ENCODE peak calls at places on chromosomes 1 and 21, in five cellular contexts. H, F, A, J and B are unnamed samples.

GRCh38 chr1:72283204-72284083 is 1.1 kb upstream of the NEGR1 start:
- DNase-seq in F (peak), J (peak), H (no peak), A (peak), B (no peak)

GRCh38 chr1:79041666-79042065 is 35.1 kb upstream of the ADGRL4 start:
- DNase-seq in H (no peak), A (no peak), J (peak), F (no peak), B (no peak)

GRCh38 chr21:46145159-46145839 is 10.1 kb downstream of the FTCD start:
- DNase-seq in F (no peak), J (no peak), A (no peak), H (no peak), B (no peak)

GRCh38 chr1:45679123-45679522 is 7.2 kb downstream of the GPBP1L1 start:
- DNase-seq in A (no peak), J (peak), H (no peak), F (no peak), B (no peak)

GRCh38 chr1:27569506-27570382 is 34.2 kb downstream of the AHDC1 start:
- DNase-seq in H (no peak), A (no peak), J (no peak), F (no peak), B (no peak)

GRCh38 chr1:188825471-188825870 is 1652.2 kb downstream of the BRINP3 start:
- DNase-seq in A (no peak), F (no peak), H (no peak), J (no peak), B (no peak)

GRCh38 chr1:6795661-6796060 is 10.4 kb downstream of the CAMTA1 start:
- DNase-seq in A (no peak), H (no peak), J (peak), F (no peak), B (no peak)

GRCh38 chr21:44052830-44053226 is 40.7 kb downstream of the TRAPPC10 start:
- DNase-seq in F (no peak), A (no peak), H (no peak), J (no peak), B (no peak)

GRCh38 chr1:245060684-245061374 is 94.0 kb upstream of the KIF26B start:
- DNase-seq in J (peak), H (no peak), A (no peak), F (no peak), B (no peak)

GRCh38 chr1:202214089-202214843 is 20.7 kb downstream of the LGR6 start:
- DNase-seq in H (no peak), A (no peak), J (no peak), F (no peak), B (no peak)

GRCh38 chr1:167221126-167221803 is 579 bp downstream of the POU2F1 start:
- DNase-seq in H (no peak), F (no peak), A (peak), J (no peak), B (no peak)

GRCh38 chr1:1033009-1033587 is 13.2 kb downstream of the AGRN start:
- DNase-seq in F (peak), H (peak), J (peak), A (peak), B (peak)

GRCh38 chr1:115211071-115211745 is 121.9 kb upstream of the TSPAN2 start:
- DNase-seq in F (no peak), H (no peak), J (peak), A (no peak), B (no peak)

GRCh38 chr1:228089520-228090380 is 7.2 kb downstream of the ARF1 start:
- DNase-seq in J (no peak), H (no peak), F (no peak), A (peak), B (no peak)

GRCh38 chr21:42006765-42007164 is 3.4 kb downstream of the ZBTB21 start:
- DNase-seq in J (no peak), H (no peak), A (no peak), F (no peak), B (no peak)

GRCh38 chr1:25701030-25701785 is 84.6 kb downstream of the MAN1C1 start:
- DNase-seq in H (no peak), F (no peak), A (no peak), J (no peak), B (no peak)

GRCh38 chr1:74835046-74835445 is 102.1 kb downstream of the TYW3 start:
- DNase-seq in F (no peak), J (no peak), A (no peak), H (no peak), B (no peak)

GRCh38 chr1:226736908-226737818 is 1.9 kb downstream of the ITPKB start:
- DNase-seq in J (peak), H (no peak), A (peak), F (peak), B (no peak)

GRCh38 chr1:87451229-87451900 is 122.7 kb downstream of the LMO4 start:
- DNase-seq in J (peak), H (no peak), F (no peak), A (no peak), B (no peak)

GRCh38 chr1:15765495-15766194 is 7.0 kb downstream of the FBLIM1 start:
- DNase-seq in H (no peak), F (no peak), J (peak), A (no peak), B (no peak)

GRCh38 chr1:241985787-241986186 is 13.1 kb downstream of the MAP1LC3C start:
- DNase-seq in A (no peak), H (no peak), J (peak), F (no peak), B (no peak)

GRCh38 chr1:27994060-27994459 is 34.3 kb downstream of the XKR8 start:
- DNase-seq in J (no peak), A (no peak), F (no peak), H (no peak), B (no peak)

GRCh38 chr1:25820247-25821111 is 725 bp downstream of the MTFR1L start:
- DNase-seq in A (peak), J (peak), H (peak), F (no peak), B (peak)

GRCh38 chr21:41916888-41917433 is 36.9 kb downstream of the C2CD2 start:
- DNase-seq in F (no peak), A (no peak), H (no peak), J (no peak), B (no peak)

GRCh38 chr1:147717051-147717705 is 43.2 kb downstream of the GJA5 start:
- DNase-seq in A (no peak), H (no peak), J (no peak), F (no peak), B (no peak)

GRCh38 chr21:34560609-34561008 is 48.6 kb upstream of the KCNE1 start:
- DNase-seq in J (no peak), F (no peak), A (no peak), H (no peak), B (no peak)

GRCh38 chr1:183830389-183830788 is 25.5 kb downstream of the RGL1 start:
- DNase-seq in A (no peak), J (no peak), F (no peak), H (no peak), B (no peak)

GRCh38 chr21:46116189-46116845 is 18.4 kb downstream of the COL6A2 start:
- DNase-seq in F (no peak), A (no peak), H (no peak), J (no peak), B (no peak)

GRCh38 chr1:222266223-222267215 is 281.4 kb downstream of the HHIPL2 start:
- DNase-seq in J (no peak), A (no peak), H (no peak), F (no peak), B (no peak)

GRCh38 chr21:34570315-34570714 is 44.6 kb downstream of the RCAN1 start:
- DNase-seq in F (no peak), A (no peak), H (no peak), J (no peak), B (no peak)